ENCODE peak calls at places on chromosome 9, in seven cellular contexts. E, Y, B, T, I, J and G are unnamed samples.

GRCh38 chr9:134320195-134320885 is 5.9 kb upstream of the RXRA start:
- DNase-seq in E (no peak), Y (no peak), B (no peak), T (no peak), I (no peak), J (peak), G (no peak)

GRCh38 chr9:114287763-114288232 is 35.1 kb upstream of the ORM1 start:
- DNase-seq in E (no peak), Y (no peak), B (no peak), T (no peak), I (no peak), J (no peak), G (no peak)

GRCh38 chr9:18824095-18824666 is 208.8 kb downstream of the SAXO1 start:
- DNase-seq in E (no peak), Y (no peak), B (peak), T (no peak), I (peak), J (no peak), G (no peak)

GRCh38 chr9:125889122-125889523 is 141.9 kb downstream of the PBX3 start:
- DNase-seq in E (no peak), Y (no peak), B (peak), T (peak), I (peak), J (no peak), G (no peak)

GRCh38 chr9:95127249-95128176 is 190.0 kb downstream of the FANCC start:
- DNase-seq in E (peak), Y (peak), B (peak), T (peak), I (peak), J (peak), G (peak)

GRCh38 chr9:131097259-131097947 is 1.1 kb downstream of the AIF1L start:
- DNase-seq in E (no peak), Y (no peak), B (no peak), T (no peak), I (no peak), J (no peak), G (no peak)

GRCh38 chr9:37801287-37801850 is 772 bp downstream of the DCAF10 start:
- DNase-seq in E (no peak), Y (no peak), B (no peak), T (peak), I (no peak), J (no peak), G (no peak)

GRCh38 chr9:134348404-134349155 is 22.3 kb downstream of the RXRA start:
- DNase-seq in E (no peak), Y (no peak), B (no peak), T (no peak), I (no peak), J (no peak), G (no peak)

GRCh38 chr9:3455088-3455487 is 70.7 kb downstream of the RFX3 start:
- DNase-seq in E (no peak), Y (no peak), B (peak), T (no peak), I (no peak), J (no peak), G (no peak)

GRCh38 chr9:124436320-124436719 is 13.9 kb upstream of the ADGRD2 start:
- DNase-seq in E (no peak), Y (no peak), B (peak), T (no peak), I (no peak), J (no peak), G (no peak)

GRCh38 chr9:2158111-2158610 is 143.0 kb downstream of the SMARCA2 start:
- DNase-seq in E (no peak), Y (no peak), B (peak), T (peak), I (peak), J (peak), G (peak)

GRCh38 chr9:123998278-123998925 is 13.2 kb upstream of the LHX2 start:
- DNase-seq in E (no peak), Y (no peak), B (no peak), T (no peak), I (no peak), J (no peak), G (no peak)

GRCh38 chr9:6413365-6414263 is 615 bp downstream of the UHRF2 start:
- DNase-seq in E (no peak), Y (no peak), B (peak), T (no peak), I (peak), J (peak), G (no peak)

GRCh38 chr9:89598926-89599325 is 5.9 kb upstream of the GADD45G start:
- DNase-seq in E (no peak), Y (no peak), B (no peak), T (no peak), I (no peak), J (no peak), G (no peak)

GRCh38 chr9:97518909-97519307 is 17.4 kb downstream of the TMOD1 start:
- DNase-seq in E (peak), Y (no peak), B (no peak), T (peak), I (no peak), J (no peak), G (peak)

GRCh38 chr9:81535542-81536241 is 153.7 kb downstream of the TLE1 start:
- DNase-seq in E (no peak), Y (no peak), B (no peak), T (peak), I (no peak), J (no peak), G (no peak)

GRCh38 chr9:90198956-90199355 is 443.7 kb downstream of the DIRAS2 start:
- DNase-seq in E (no peak), Y (no peak), B (no peak), T (no peak), I (no peak), J (no peak), G (no peak)

GRCh38 chr9:82763631-82764030 is 299.3 kb downstream of the RASEF start:
- DNase-seq in E (no peak), Y (no peak), B (no peak), T (no peak), I (no peak), J (no peak), G (no peak)
- TF ChIP-seq CTCF in E (no peak), Y (no peak), B (peak), T (no peak), I (no peak), J (no peak), G (no peak)

GRCh38 chr9:71985070-71985956 is 73.9 kb downstream of the C9orf85 start:
- DNase-seq in E (no peak), Y (no peak), B (no peak), T (no peak), I (no peak), J (no peak), G (no peak)
- TF ChIP-seq CTCF in E (no peak), Y (peak), B (peak), T (no peak), I (no peak), J (no peak), G (no peak)

GRCh38 chr9:77839459-77840140 is 191.5 kb upstream of the GNA14 start:
- DNase-seq in E (no peak), Y (peak), B (peak), T (peak), I (no peak), J (no peak), G (peak)

GRCh38 chr9:77843088-77843985 is 188.3 kb downstream of the GNAQ start:
- DNase-seq in E (no peak), Y (no peak), B (no peak), T (peak), I (no peak), J (no peak), G (no peak)

GRCh38 chr9:77838986-77839385 is 190.9 kb upstream of the GNA14 start:
- DNase-seq in E (no peak), Y (no peak), B (no peak), T (no peak), I (no peak), J (no peak), G (no peak)

GRCh38 chr9:77844415-77844814 is 187.2 kb downstream of the GNAQ start:
- DNase-seq in E (no peak), Y (no peak), B (no peak), T (no peak), I (no peak), J (no peak), G (no peak)

GRCh38 chr9:77841739-77842386 is 189.7 kb downstream of the GNAQ start:
- DNase-seq in E (no peak), Y (no peak), B (no peak), T (no peak), I (no peak), J (no peak), G (no peak)
- TF ChIP-seq CTCF in E (peak), Y (peak), B (peak), T (peak), I (no peak), J (no peak), G (peak)

GRCh38 chr9:20292002-20292401 is 330.3 kb downstream of the MLLT3 start:
- DNase-seq in E (no peak), Y (peak), B (peak), T (peak), I (no peak), J (no peak), G (no peak)
- TF ChIP-seq CTCF in E (peak), Y (peak), B (peak), T (peak), I (no peak), J (peak), G (peak)

DNA sequence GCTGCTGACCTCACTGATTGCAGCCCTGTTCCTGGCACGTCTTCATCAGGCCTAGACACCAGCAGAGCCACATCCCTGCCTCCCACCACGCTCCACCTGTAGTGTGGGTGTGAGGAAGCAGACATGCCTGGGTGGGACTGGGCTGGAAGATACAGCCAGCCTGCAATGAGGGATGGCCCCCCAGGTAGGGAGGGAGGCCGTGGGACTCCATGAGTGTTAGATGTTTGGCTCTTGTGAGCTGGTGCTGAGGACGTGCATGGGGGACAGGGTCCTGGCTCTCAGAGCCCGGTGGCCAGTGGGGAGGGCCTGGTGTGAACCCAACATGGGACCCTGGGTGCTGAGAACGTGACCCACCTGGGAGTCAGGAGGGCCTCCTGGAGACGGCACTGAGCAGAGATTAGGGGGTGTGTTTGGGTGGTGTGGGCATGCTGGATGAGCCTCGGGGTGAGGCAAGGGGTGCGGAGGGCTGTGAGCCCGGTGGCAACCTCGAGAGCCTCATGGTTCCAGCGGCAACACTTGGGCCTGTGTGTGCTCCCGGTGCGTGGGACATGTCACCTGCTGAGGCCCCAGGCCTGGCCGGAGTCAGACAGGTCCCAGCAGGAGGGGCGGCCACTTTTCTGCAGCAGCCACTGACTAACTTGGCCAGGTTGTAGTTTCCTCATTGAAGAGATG is 87.6 kb downstream of the PHF2 start:
- DNase-seq in E (no peak), Y (no peak), B (no peak), T (no peak), I (no peak), J (no peak), G (no peak)
- TF ChIP-seq CTCF in E (no peak), Y (no peak), B (no peak), T (no peak), I (no peak), J (no peak), G (no peak)

DNA sequence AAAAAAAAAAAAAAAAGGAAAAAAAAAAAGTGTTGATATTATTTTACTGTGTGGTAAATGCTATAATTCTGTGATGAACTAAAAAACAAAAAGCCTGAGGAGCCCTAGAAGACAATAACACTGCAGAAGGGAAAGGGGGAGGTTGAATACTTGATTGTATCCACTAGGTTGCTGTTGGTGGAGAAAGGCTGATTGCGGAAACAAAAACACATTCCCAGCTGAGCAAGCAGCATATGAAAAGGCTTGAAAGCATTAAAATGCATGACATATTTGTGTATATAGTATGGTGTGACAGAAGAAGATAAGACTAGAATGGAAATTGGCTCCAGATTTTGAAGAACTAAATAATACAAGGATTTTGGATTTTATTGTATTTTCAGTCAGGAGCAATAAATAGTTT is 8.9 kb downstream of the RABGAP1 start:
- DNase-seq in E (no peak), Y (no peak), B (no peak), T (no peak), I (no peak), J (no peak), G (no peak)
- TF ChIP-seq CTCF in E (no peak), Y (no peak), B (no peak), T (no peak), I (no peak), J (no peak), G (no peak)